ENCODE peak calls at places on chromosomes 5 and 9, in four cellular contexts. T is HCT116, G is H1, X is IMR-90. D is an unnamed sample.

GRCh38 chr5:164002653-164003052 is 497.2 kb downstream of the MAT2B start:
- DNase-seq in X (peak; percentile 22), G (no peak), T (no peak), D (no peak)

GRCh38 chr5:142317673-142318261 is 7.1 kb downstream of the SPRY4 start:
- DNase-seq in X (no peak), T (no peak), G (no peak), D (no peak)

GRCh38 chr5:112703866-112704820 is 33.5 kb upstream of the APC start:
- DNase-seq in X (peak; percentile 40), T (no peak), G (no peak), D (no peak)

GRCh38 chr5:37867634-37868033 is 27.8 kb upstream of the GDNF start:
- DNase-seq in G (no peak), X (peak; percentile 76), T (no peak), D (peak; percentile 10)

GRCh38 chr5:115343855-115344254 is 47.4 kb upstream of the CCDC112 start:
- DNase-seq in G (no peak), X (peak; percentile 84), T (no peak), D (no peak)

GRCh38 chr9:113621309-113621791 is 157.8 kb downstream of the RGS3 start:
- DNase-seq in T (no peak), G (peak; percentile 49), X (peak; percentile 93), D (no peak)

GRCh38 chr5:138352722-138353549 is 451 bp downstream of the KDM3B start:
- DNase-seq in T (no peak), G (peak; percentile 79), X (peak; percentile 47), D (peak; percentile 88)

GRCh38 chr9:115164511-115164974 is 46.6 kb upstream of the TNC start:
- DNase-seq in G (no peak), T (peak; percentile 94), X (peak; percentile 33), D (no peak)

GRCh38 chr5:178113841-178114324 is 551 bp downstream of the N4BP3 start:
- DNase-seq in G (peak; percentile 79), X (no peak), T (no peak), D (no peak)

GRCh38 chr5:129963359-129963758 is 59.1 kb downstream of the CHSY3 start:
- DNase-seq in X (peak; percentile 66), G (no peak), T (no peak), D (no peak)
- H2AFZ ChIP-seq in X (no peak overlapping the region), G (no peak overlapping the region), T (no peak overlapping the region), D (no peak overlapping the region)

DNA sequence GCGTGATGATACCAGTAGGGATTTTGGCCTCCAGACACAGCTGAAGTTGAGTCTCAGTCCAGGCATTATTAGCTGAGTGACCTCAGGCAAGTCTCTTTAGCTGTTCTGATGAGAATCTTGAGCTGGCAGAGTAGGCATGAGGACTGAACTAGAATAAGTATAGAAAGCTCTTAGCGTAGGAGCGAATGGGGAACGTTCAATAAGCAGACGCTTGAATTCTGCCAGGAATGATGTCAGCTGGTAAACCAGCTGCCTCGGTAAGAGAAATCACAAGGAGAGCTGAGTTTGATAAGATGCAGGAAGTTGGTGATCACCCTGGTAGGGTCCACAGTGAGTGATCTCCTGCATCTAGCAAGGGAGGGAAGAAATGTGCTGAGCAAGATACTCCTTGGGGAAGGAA is 280.4 kb downstream of the NTRK2 start:
- DNase-seq in T (no peak), G (no peak), X (no peak), D (no peak)
- H2AFZ ChIP-seq in T (no peak overlapping the region), G (no peak overlapping the region), X (no peak overlapping the region), D (no peak overlapping the region)

GRCh38 chr5:92777421-92777820 is 803.6 kb downstream of the NR2F1-AS1 start:
- DNase-seq in T (no peak), X (peak; percentile 8), G (no peak), D (no peak)

GRCh38 chr5:92779536-92779935 is 801.5 kb downstream of the NR2F1-AS1 start:
- DNase-seq in T (no peak), X (no peak), G (no peak), D (no peak)

GRCh38 chr5:92775711-92776615 is 805.1 kb downstream of the NR2F1-AS1 start:
- DNase-seq in G (no peak), X (peak; percentile 62), T (no peak), D (no peak)

GRCh38 chr5:92780057-92780456 is 801.0 kb downstream of the NR2F1-AS1 start:
- DNase-seq in T (no peak), G (no peak), X (no peak), D (no peak)

GRCh38 chr5:92778261-92778660 is 802.8 kb downstream of the NR2F1-AS1 start:
- DNase-seq in G (no peak), X (no peak), T (no peak), D (no peak)
- H2AFZ ChIP-seq in G (no peak overlapping the region), X (no peak overlapping the region), T (no peak overlapping the region), D (no peak overlapping the region)

GRCh38 chr5:120538149-120538548 is 74.0 kb downstream of the PRR16 start:
- DNase-seq in X (peak; percentile 90), G (no peak), T (no peak), D (no peak)

GRCh38 chr5:120539471-120539870 is 75.4 kb downstream of the PRR16 start:
- DNase-seq in T (no peak), G (no peak), X (no peak), D (no peak)

GRCh38 chr5:120535900-120536299 is 71.8 kb downstream of the PRR16 start:
- DNase-seq in G (no peak), X (peak; percentile 62), T (no peak), D (no peak)

GRCh38 chr5:120540097-120540496 is 76.0 kb downstream of the PRR16 start:
- DNase-seq in T (no peak), G (no peak), X (no peak), D (no peak)

GRCh38 chr5:120538644-120539043 is 74.5 kb downstream of the PRR16 start:
- DNase-seq in X (peak; percentile 80), T (no peak), G (no peak), D (no peak)
- H2AFZ ChIP-seq in X (no peak overlapping the region), T (peak overlapping the region; percentile 2), G (peak overlapping the region; percentile 72), D (no peak overlapping the region)